ENCODE peak calls at places on chromosomes 12 and 14, in six cellular contexts. H is neural progenitor cell, D is A549, S is endothelial cell of umbilical vein, B is astrocyte, A is H9. V is an unnamed sample.
A peak's percentile ranks its signal among the peaks of the same experiment; 100 is the strongest.

GRCh38 chr14:47186491-47186890 is 488.9 kb downstream of the MDGA2 start:
- DNase-seq in H (no peak), D (no peak), S (peak; percentile 79), B (peak; percentile 69), A (no peak), V (no peak)

GRCh38 chr14:93880025-93880820 is 46.9 kb upstream of the FAM181A start:
- DNase-seq in H (no peak), D (no peak), S (no peak), B (no peak), A (no peak), V (no peak)

GRCh38 chr14:90722590-90722989 is 93.6 kb downstream of the TTC7B start:
- DNase-seq in H (no peak), D (no peak), S (no peak), B (no peak), A (no peak), V (no peak)

GRCh38 chr14:67050892-67051291 is 138.3 kb upstream of the GARIN2 start:
- DNase-seq in H (no peak), D (no peak), S (no peak), B (no peak), A (no peak), V (no peak)

GRCh38 chr12:45336331-45336730 is 120.4 kb downstream of the ANO6 start:
- DNase-seq in H (no peak), D (peak; percentile 48), S (peak; percentile 31), B (peak; percentile 98), A (no peak), V (peak; percentile 88)

GRCh38 chr12:131404705-131405104 is 306.2 kb upstream of the SFSWAP start:
- DNase-seq in H (no peak), D (no peak), S (no peak), B (no peak), A (no peak), V (no peak)

GRCh38 chr12:109418848-109419474 is 58.1 kb downstream of the KCTD10 start:
- DNase-seq in H (no peak), D (no peak), S (no peak), B (no peak), A (no peak), V (no peak)

GRCh38 chr14:101082036-101082435 is 178.5 kb upstream of the RTL1 start:
- DNase-seq in H (no peak), D (no peak), S (no peak), B (no peak), A (no peak), V (no peak)

GRCh38 chr12:195951-196350 is 18.0 kb downstream of the SLC6A12 start:
- DNase-seq in H (no peak), D (no peak), S (no peak), B (no peak), A (no peak), V (no peak)

GRCh38 chr14:76546426-76547221 is 170.7 kb downstream of the ESRRB start:
- DNase-seq in H (peak; percentile 78), D (peak; percentile 50), S (peak; percentile 19), B (no peak), A (peak; percentile 78), V (peak; percentile 61)

GRCh38 chr12:13124661-13125505 is 21.4 kb upstream of the GSG1 start:
- DNase-seq in H (peak; percentile 49), D (peak; percentile 59), S (peak; percentile 89), B (peak; percentile 55), A (no peak), V (no peak)

GRCh38 chr12:48956279-48957140 is 777 bp downstream of the ARF3 start:
- DNase-seq in H (peak; percentile 95), D (peak; percentile 96), S (peak; percentile 96), B (peak; percentile 98), A (peak; percentile 98), V (peak; percentile 97)

GRCh38 chr12:69553626-69554248 is 31.5 kb upstream of the CCT2 start:
- DNase-seq in H (no peak), D (no peak), S (peak; percentile 60), B (peak; percentile 70), A (no peak), V (peak; percentile 88)

GRCh38 chr12:122866950-122867607 is 28.8 kb downstream of the VPS37B start:
- DNase-seq in H (no peak), D (no peak), S (no peak), B (no peak), A (no peak), V (no peak)

GRCh38 chr12:71371132-71371531 is 68.5 kb upstream of the LGR5 start:
- DNase-seq in H (no peak), D (no peak), S (no peak), B (no peak), A (no peak), V (peak; percentile 2)

GRCh38 chr12:27293463-27293862 is 39.2 kb upstream of the BMAL2 start:
- DNase-seq in H (no peak), D (no peak), S (peak; percentile 62), B (peak; percentile 50), A (no peak), V (no peak)

GRCh38 chr12:128672428-128672827 is 151.3 kb downstream of the SLC15A4 start:
- DNase-seq in H (no peak), D (no peak), S (no peak), B (no peak), A (no peak), V (no peak)

GRCh38 chr14:94292526-94292871 is 569 bp downstream of the SERPINA10 start:
- DNase-seq in H (no peak), D (no peak), S (no peak), B (no peak), A (no peak), V (no peak)

GRCh38 chr12:27305673-27306504 is 26.7 kb upstream of the BMAL2 start:
- DNase-seq in H (peak; percentile 36), D (peak; percentile 49), S (peak; percentile 64), B (peak; percentile 24), A (no peak), V (no peak)

GRCh38 chr12:130179191-130179590 is 16.9 kb downstream of the FZD10 start:
- DNase-seq in H (no peak), D (no peak), S (no peak), B (no peak), A (peak; percentile 24), V (no peak)

DNA sequence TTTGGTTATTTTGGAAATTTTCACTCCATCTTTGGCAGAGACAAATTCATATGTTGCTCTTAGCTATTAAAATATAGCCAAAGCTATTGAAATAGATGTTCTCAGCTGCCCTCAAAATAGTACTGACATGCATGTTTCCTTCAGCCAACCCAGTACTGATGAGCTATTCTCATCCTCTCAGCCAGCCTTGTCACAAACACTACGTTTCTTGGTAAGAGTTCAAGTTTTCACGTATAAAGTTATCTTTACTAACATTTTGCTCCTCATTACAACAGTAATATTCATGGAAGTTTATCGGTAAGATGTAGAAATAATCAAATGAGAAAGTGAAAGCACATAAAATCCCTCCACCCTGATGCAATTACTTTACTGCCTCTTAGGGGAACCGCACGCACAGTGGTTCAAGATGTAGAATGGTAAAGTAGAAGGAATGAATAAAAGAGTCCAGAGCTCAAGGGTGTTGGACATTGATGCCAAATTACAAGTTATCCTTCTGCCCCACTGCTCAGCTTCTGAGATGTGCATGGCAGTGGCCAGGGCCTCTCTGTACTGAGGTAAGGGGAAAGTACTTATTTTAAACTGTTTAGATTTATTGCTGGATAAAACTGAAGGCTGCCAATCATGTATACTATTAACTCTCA is 20.7 kb downstream of the GCH1 start:
- DNase-seq in H (no peak), D (no peak), S (peak; percentile 79), B (no peak), A (no peak), V (peak; percentile 34)
- H3K4me2 ChIP-seq in H (no peak overlapping the region), D (peak overlapping the region; percentile 65), S (peak overlapping the region; percentile 94), B (peak overlapping the region; percentile 73), A (no peak overlapping the region), V (peak overlapping the region; percentile 73)

GRCh38 chr12:57133916-57134315 is 5.6 kb downstream of the LRP1 start:
- DNase-seq in H (no peak), D (no peak), S (no peak), B (no peak), A (no peak), V (no peak)
- H3K4me2 ChIP-seq in H (no peak overlapping the region), D (no peak overlapping the region), S (no peak overlapping the region), B (peak overlapping the region; percentile 99), A (peak overlapping the region; percentile 13), V (no peak overlapping the region)

GRCh38 chr12:119780786-119781434 is 96.2 kb downstream of the CIT start:
- DNase-seq in H (peak; percentile 55), D (peak; percentile 57), S (peak; percentile 67), B (peak; percentile 26), A (peak; percentile 41), V (peak; percentile 61)
- H3K4me2 ChIP-seq in H (no peak overlapping the region), D (peak overlapping the region; percentile 19), S (no peak overlapping the region), B (peak overlapping the region; percentile 57), A (no peak overlapping the region), V (peak overlapping the region; percentile 49)

GRCh38 chr12:31749024-31749704 is 20.3 kb upstream of the AMN1 start:
- DNase-seq in H (no peak), D (peak; percentile 100), S (peak; percentile 98), B (peak; percentile 99), A (peak; percentile 95), V (peak; percentile 100)
- H3K4me2 ChIP-seq in H (no peak overlapping the region), D (peak overlapping the region; percentile 55), S (peak overlapping the region; percentile 74), B (peak overlapping the region; percentile 31), A (peak overlapping the region; percentile 13), V (peak overlapping the region; percentile 32)

V was measured in mammary epithelial cell.